ENCODE peak calls at places on chromosomes 11 and 22, in four cellular contexts. X is pancreas, G is GM19239, O is M059J. J is an unnamed sample.

GRCh38 chr11:62983536-62984199 is 1.1 kb downstream of the SLC22A6 start:
- DNase-seq in G (no peak), O (no peak), X (no peak), J (no peak)

GRCh38 chr11:133239530-133239929 is 292.8 kb downstream of the OPCML start:
- DNase-seq in X (no peak), G (no peak), O (no peak), J (no peak)

GRCh38 chr22:38111941-38112355 is 1.5 kb upstream of the BAIAP2L2 start:
- DNase-seq in O (no peak), X (no peak), G (no peak), J (no peak)

GRCh38 chr11:76918941-76919386 is 58.2 kb downstream of the ACER3 start:
- DNase-seq in G (no peak), X (no peak), O (peak), J (peak)

GRCh38 chr11:20042025-20042639 is 118.1 kb downstream of the DBX1 start:
- DNase-seq in O (no peak), G (no peak), X (no peak), J (no peak)

GRCh38 chr11:55942785-55943392 is 6.7 kb upstream of the OR5I1 start:
- DNase-seq in G (no peak), X (no peak), O (peak), J (peak)

GRCh38 chr11:68038718-68039525 is at the start of gene TCIRG1:
- DNase-seq in G (peak), O (peak), X (peak), J (peak)

GRCh38 chr11:109972181-109972715 is 120.9 kb upstream of the ZC3H12C start:
- DNase-seq in G (no peak), X (no peak), O (no peak), J (no peak)

GRCh38 chr11:130592056-130592455 is 143.6 kb downstream of the ADAMTS15 start:
- DNase-seq in O (peak), G (no peak), X (no peak), J (peak)

GRCh38 chr22:39690901-39691620 is 120.5 kb downstream of the CACNA1I start:
- DNase-seq in X (no peak), O (no peak), G (no peak), J (no peak)

GRCh38 chr11:77517226-77517625 is 43.3 kb upstream of the PAK1 start:
- DNase-seq in X (no peak), G (no peak), O (peak), J (peak)